ENCODE peak calls at places on chromosomes 11 and 22, in four cellular contexts. N is AG08395, I is GM13977, H is hypothalamus. F is an unnamed sample.

GRCh38 chr11:127628463-127628785 is 627.9 kb upstream of the KIRREL3 start:
- DNase-seq in H (no peak), I (no peak), N (no peak), F (no peak)

GRCh38 chr22:17562906-17563870 is at the start of gene SLC25A18:
- DNase-seq in H (peak), N (no peak), I (no peak), F (peak)

GRCh38 chr11:16925495-16926065 is 88.6 kb downstream of the PLEKHA7 start:
- DNase-seq in N (peak), I (peak), H (peak), F (no peak)

GRCh38 chr22:29833392-29833949 is 4.6 kb downstream of the ASCC2 start:
- DNase-seq in N (no peak), H (no peak), I (no peak), F (no peak)

GRCh38 chr11:121359587-121359986 is 67.0 kb downstream of the SC5D start:
- DNase-seq in H (no peak), N (no peak), I (no peak), F (no peak)

GRCh38 chr11:102604875-102605274 is 20.3 kb downstream of the MMP20 start:
- DNase-seq in H (no peak), I (no peak), N (no peak), F (no peak)

GRCh38 chr22:44724416-44724815 is 22.4 kb downstream of the PRR5 start:
- DNase-seq in N (no peak), I (no peak), H (no peak), F (no peak)

GRCh38 chr22:49299821-49300231 is 527.8 kb downstream of the BRD1 start:
- DNase-seq in N (no peak), I (no peak), H (no peak), F (no peak)